ENCODE peak calls at places on chromosome 22, in five cellular contexts. One of them, this sample, is unnamed.

GRCh38 chr22:28582806-28583205 is 96.8 kb downstream of the TTC28 start:
- DNase-seq in sigmoid colon: no peak
- DNase-seq in suprapubic skin: no peak
- DNase-seq in A549: no peak
- DNase-seq in stomach: no peak
- DNase-seq in this sample: no peak

GRCh38 chr22:41469218-41469851 is 418 bp downstream of the ACO2 start:
- DNase-seq in stomach: peak
- DNase-seq in suprapubic skin: no peak
- DNase-seq in A549: no peak
- DNase-seq in sigmoid colon: peak
- DNase-seq in this sample: no peak

GRCh38 chr22:49712195-49712791 is 115.4 kb downstream of the BRD1 start:
- DNase-seq in A549: no peak
- DNase-seq in stomach: no peak
- DNase-seq in sigmoid colon: no peak
- DNase-seq in suprapubic skin: no peak
- DNase-seq in this sample: no peak

GRCh38 chr22:50206599-50206998 is 5.8 kb downstream of the SELENOO start:
- DNase-seq in stomach: no peak
- DNase-seq in A549: peak
- DNase-seq in suprapubic skin: no peak
- DNase-seq in sigmoid colon: peak
- DNase-seq in this sample: no peak

GRCh38 chr22:28514314-28514713 is 165.3 kb downstream of the TTC28 start:
- DNase-seq in sigmoid colon: no peak
- DNase-seq in suprapubic skin: no peak
- DNase-seq in stomach: no peak
- DNase-seq in A549: no peak
- DNase-seq in this sample: no peak

GRCh38 chr22:16960884-16961249 is 47.2 kb downstream of the GAB4 start:
- DNase-seq in A549: no peak
- DNase-seq in sigmoid colon: no peak
- DNase-seq in suprapubic skin: no peak
- DNase-seq in stomach: no peak
- DNase-seq in this sample: no peak

GRCh38 chr22:37896939-37897338 is 9.2 kb upstream of the MICALL1 start:
- DNase-seq in A549: no peak
- DNase-seq in sigmoid colon: no peak
- DNase-seq in suprapubic skin: no peak
- DNase-seq in stomach: no peak
- DNase-seq in this sample: no peak

GRCh38 chr22:49788492-49788891 is 39.2 kb downstream of the BRD1 start:
- DNase-seq in suprapubic skin: no peak
- DNase-seq in sigmoid colon: peak
- DNase-seq in A549: no peak
- DNase-seq in stomach: peak
- DNase-seq in this sample: peak

GRCh38 chr22:36497910-36498669 is 8.8 kb downstream of the FOXRED2 start:
- DNase-seq in A549: no peak
- DNase-seq in sigmoid colon: no peak
- DNase-seq in stomach: no peak
- DNase-seq in suprapubic skin: no peak
- DNase-seq in this sample: no peak

GRCh38 chr22:37455896-37456295 is 28.6 kb upstream of the ELFN2 start:
- DNase-seq in sigmoid colon: no peak
- DNase-seq in suprapubic skin: no peak
- DNase-seq in stomach: no peak
- DNase-seq in A549: no peak
- DNase-seq in this sample: no peak

GRCh38 chr22:44625421-44625760 is 76.6 kb upstream of the PRR5 start:
- DNase-seq in A549: no peak
- DNase-seq in suprapubic skin: no peak
- DNase-seq in sigmoid colon: no peak
- DNase-seq in stomach: no peak
- DNase-seq in this sample: no peak

GRCh38 chr22:29186302-29186701 is 19.4 kb upstream of the EMID1 start:
- DNase-seq in sigmoid colon: no peak
- DNase-seq in A549: no peak
- DNase-seq in stomach: no peak
- DNase-seq in suprapubic skin: no peak
- DNase-seq in this sample: no peak

GRCh38 chr22:47157486-47158270 is 395.2 kb downstream of the TBC1D22A start:
- DNase-seq in sigmoid colon: no peak
- DNase-seq in stomach: no peak
- DNase-seq in suprapubic skin: no peak
- DNase-seq in A549: no peak
- DNase-seq in this sample: no peak

GRCh38 chr22:49960967-49961600 is 512 bp downstream of the PIM3 start:
- DNase-seq in sigmoid colon: peak
- DNase-seq in A549: peak
- DNase-seq in stomach: peak
- DNase-seq in suprapubic skin: peak
- DNase-seq in this sample: peak

GRCh38 chr22:40116496-40117200 is 61.1 kb upstream of the TNRC6B start:
- DNase-seq in A549: no peak
- DNase-seq in stomach: no peak
- DNase-seq in sigmoid colon: no peak
- DNase-seq in suprapubic skin: no peak
- DNase-seq in this sample: no peak

GRCh38 chr22:18095101-18095805 is 15.4 kb upstream of the TUBA8 start:
- DNase-seq in sigmoid colon: no peak
- DNase-seq in stomach: no peak
- DNase-seq in suprapubic skin: no peak
- DNase-seq in A549: peak
- DNase-seq in this sample: no peak

GRCh38 chr22:22931557-22932270 is 44.1 kb downstream of the IGLL5 start:
- DNase-seq in stomach: peak
- DNase-seq in A549: no peak
- DNase-seq in sigmoid colon: no peak
- DNase-seq in suprapubic skin: no peak
- DNase-seq in this sample: no peak

GRCh38 chr22:48346911-48347310 is 1480.8 kb downstream of the BRD1 start:
- DNase-seq in stomach: no peak
- DNase-seq in sigmoid colon: peak
- DNase-seq in A549: no peak
- DNase-seq in suprapubic skin: no peak
- DNase-seq in this sample: no peak

GRCh38 chr22:23187201-23187600 is 6.9 kb downstream of the BCR start:
- DNase-seq in suprapubic skin: no peak
- DNase-seq in sigmoid colon: no peak
- DNase-seq in A549: no peak
- DNase-seq in stomach: no peak
- DNase-seq in this sample: no peak

GRCh38 chr22:22207845-22208564 is 36.6 kb upstream of the VPREB1 start:
- DNase-seq in stomach: peak
- DNase-seq in A549: peak
- DNase-seq in suprapubic skin: no peak
- DNase-seq in sigmoid colon: no peak
- DNase-seq in this sample: no peak

GRCh38 chr22:38861170-38861874 is 10.7 kb downstream of the CBX6 start:
- DNase-seq in A549: no peak
- DNase-seq in sigmoid colon: peak
- DNase-seq in stomach: no peak
- DNase-seq in suprapubic skin: no peak
- DNase-seq in this sample: no peak

GRCh38 chr22:49964136-49964492 is 3.5 kb downstream of the PIM3 start:
- DNase-seq in suprapubic skin: peak
- DNase-seq in A549: no peak
- DNase-seq in sigmoid colon: peak
- DNase-seq in stomach: peak
- DNase-seq in this sample: no peak

GRCh38 chr22:45376703-45377102 is 36.7 kb downstream of the SMC1B start:
- DNase-seq in stomach: no peak
- DNase-seq in sigmoid colon: peak
- DNase-seq in A549: no peak
- DNase-seq in suprapubic skin: peak
- DNase-seq in this sample: peak

GRCh38 chr22:18056802-18057474 is 20.9 kb upstream of the PEX26 start:
- DNase-seq in sigmoid colon: no peak
- DNase-seq in stomach: no peak
- DNase-seq in A549: no peak
- DNase-seq in suprapubic skin: no peak
- DNase-seq in this sample: no peak

GRCh38 chr22:46377566-46378498 is 42.3 kb downstream of the TRMU start:
- DNase-seq in stomach: peak
- DNase-seq in sigmoid colon: no peak
- DNase-seq in A549: peak
- DNase-seq in suprapubic skin: no peak
- DNase-seq in this sample: no peak

GRCh38 chr22:39297490-39298193 is 21.8 kb downstream of the RPL3 start:
- DNase-seq in suprapubic skin: no peak
- DNase-seq in A549: no peak
- DNase-seq in sigmoid colon: no peak
- DNase-seq in stomach: peak
- DNase-seq in this sample: no peak

GRCh38 chr22:39135092-39135896 is 17.2 kb downstream of the CBX7 start:
- DNase-seq in stomach: no peak
- DNase-seq in sigmoid colon: peak
- DNase-seq in A549: peak
- DNase-seq in suprapubic skin: no peak
- DNase-seq in this sample: no peak

GRCh38 chr22:33271390-33272161 is 213.4 kb upstream of the SYN3 start:
- DNase-seq in A549: no peak
- DNase-seq in stomach: peak
- DNase-seq in suprapubic skin: no peak
- DNase-seq in sigmoid colon: no peak
- DNase-seq in this sample: peak

GRCh38 chr22:36329217-36330078 is 58.3 kb downstream of the MYH9 start:
- DNase-seq in stomach: peak
- DNase-seq in suprapubic skin: no peak
- DNase-seq in A549: peak
- DNase-seq in sigmoid colon: no peak
- DNase-seq in this sample: no peak

GRCh38 chr22:45923812-45924211 is 53.1 kb downstream of the WNT7B start:
- DNase-seq in A549: no peak
- DNase-seq in stomach: no peak
- DNase-seq in suprapubic skin: no peak
- DNase-seq in sigmoid colon: no peak
- DNase-seq in this sample: no peak

GRCh38 chr22:48663297-48663696 is 1164.4 kb downstream of the BRD1 start:
- DNase-seq in suprapubic skin: no peak
- DNase-seq in A549: peak
- DNase-seq in stomach: no peak
- DNase-seq in sigmoid colon: no peak
- DNase-seq in this sample: no peak

GRCh38 chr22:47158457-47158856 is 396.0 kb downstream of the TBC1D22A start:
- DNase-seq in sigmoid colon: no peak
- DNase-seq in suprapubic skin: no peak
- DNase-seq in stomach: no peak
- DNase-seq in A549: no peak
- DNase-seq in this sample: no peak

GRCh38 chr22:22593964-22594656 is 35.0 kb upstream of the PRAME start:
- DNase-seq in sigmoid colon: no peak
- DNase-seq in stomach: peak
- DNase-seq in suprapubic skin: no peak
- DNase-seq in A549: peak
- DNase-seq in this sample: no peak

GRCh38 chr22:44543781-44544181 is 45.7 kb upstream of the RTL6 start:
- DNase-seq in stomach: no peak
- DNase-seq in A549: no peak
- DNase-seq in sigmoid colon: peak
- DNase-seq in suprapubic skin: peak
- DNase-seq in this sample: no peak

GRCh38 chr22:45526768-45527360 is 24.2 kb downstream of the FBLN1 start:
- DNase-seq in A549: no peak
- DNase-seq in stomach: no peak
- DNase-seq in sigmoid colon: peak
- DNase-seq in suprapubic skin: no peak
- DNase-seq in this sample: no peak

GRCh38 chr22:33192156-33192555 is 134.0 kb upstream of the SYN3 start:
- DNase-seq in stomach: no peak
- DNase-seq in suprapubic skin: no peak
- DNase-seq in A549: no peak
- DNase-seq in sigmoid colon: no peak
- DNase-seq in this sample: no peak

GRCh38 chr22:40817737-40818136 is 1.4 kb downstream of the SLC25A17 start:
- DNase-seq in sigmoid colon: no peak
- DNase-seq in stomach: no peak
- DNase-seq in A549: no peak
- DNase-seq in suprapubic skin: no peak
- DNase-seq in this sample: no peak

GRCh38 chr22:47692811-47693210 is 930.4 kb downstream of the TBC1D22A start:
- DNase-seq in suprapubic skin: no peak
- DNase-seq in sigmoid colon: no peak
- DNase-seq in A549: no peak
- DNase-seq in stomach: no peak
- DNase-seq in this sample: no peak

GRCh38 chr22:24445481-24446290 is 18.3 kb downstream of the ADORA2A start:
- DNase-seq in A549: no peak
- DNase-seq in sigmoid colon: no peak
- DNase-seq in suprapubic skin: peak
- DNase-seq in stomach: no peak
- DNase-seq in this sample: peak
- H3K27ac ChIP-seq in A549: no peak
- H3K27ac ChIP-seq in sigmoid colon: no peak
- H3K27ac ChIP-seq in suprapubic skin: no peak
- H3K27ac ChIP-seq in stomach: no peak
- H3K27ac ChIP-seq in this sample: no peak

DNA sequence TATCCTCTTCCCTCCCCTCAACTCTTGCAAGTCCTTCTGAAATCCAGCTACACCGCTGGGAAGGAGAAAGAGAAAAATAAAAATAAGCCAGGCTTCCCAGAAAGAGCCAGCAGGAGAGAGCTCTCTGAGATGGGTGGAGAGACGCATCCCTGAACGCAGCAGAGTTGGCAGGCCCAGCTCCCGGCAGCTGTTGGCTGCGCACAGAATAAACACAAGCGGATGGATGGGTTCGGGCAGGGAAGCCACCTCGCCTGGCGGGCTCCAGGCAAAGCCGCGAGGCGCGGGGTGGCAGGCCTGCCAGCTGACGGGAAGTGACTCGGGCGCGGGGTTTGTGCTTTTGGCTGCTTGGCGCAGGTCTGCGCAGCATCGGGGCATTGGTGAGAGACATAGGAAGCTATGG is 537.7 kb downstream of the MIAT start:
- DNase-seq in stomach: no peak
- DNase-seq in sigmoid colon: peak
- DNase-seq in A549: no peak
- DNase-seq in suprapubic skin: no peak
- DNase-seq in this sample: peak
- TF ChIP-seq EP300 in stomach: no peak
- TF ChIP-seq EP300 in sigmoid colon: no peak
- TF ChIP-seq EP300 in A549: no peak
- TF ChIP-seq EP300 in suprapubic skin: no peak
- TF ChIP-seq EP300 in this sample: no peak

GRCh38 chr22:31561238-31561887 is 65.0 kb downstream of the SFI1 start:
- DNase-seq in suprapubic skin: peak
- DNase-seq in sigmoid colon: peak
- DNase-seq in stomach: peak
- DNase-seq in A549: peak
- DNase-seq in this sample: peak
- H3K27ac ChIP-seq in suprapubic skin: no peak
- H3K27ac ChIP-seq in sigmoid colon: no peak
- H3K27ac ChIP-seq in stomach: no peak
- H3K27ac ChIP-seq in A549: no peak
- H3K27ac ChIP-seq in this sample: no peak

GRCh38 chr22:30245985-30246901 is at the start of gene LIF:
- DNase-seq in sigmoid colon: no peak
- DNase-seq in A549: no peak
- DNase-seq in suprapubic skin: no peak
- DNase-seq in stomach: no peak
- DNase-seq in this sample: no peak
- TF ChIP-seq EP300 in sigmoid colon: no peak
- TF ChIP-seq EP300 in A549: no peak
- TF ChIP-seq EP300 in suprapubic skin: no peak
- TF ChIP-seq EP300 in stomach: no peak
- TF ChIP-seq EP300 in this sample: no peak

GRCh38 chr22:35306350-35306967 is 6.8 kb downstream of the TOM1 start:
- DNase-seq in A549: no peak
- DNase-seq in suprapubic skin: no peak
- DNase-seq in sigmoid colon: no peak
- DNase-seq in stomach: no peak
- DNase-seq in this sample: no peak
- H3K27ac ChIP-seq in A549: peak
- H3K27ac ChIP-seq in suprapubic skin: no peak
- H3K27ac ChIP-seq in sigmoid colon: no peak
- H3K27ac ChIP-seq in stomach: no peak
- H3K27ac ChIP-seq in this sample: no peak